ENCODE peak calls at places on chromosomes 6 and 20, in four cellular contexts. W is foreskin keratinocyte, E is ovary, T is OCI-LY7. F is an unnamed sample.

GRCh38 chr20:50322703-50323131 is 132.1 kb downstream of the CEBPB start:
- DNase-seq in T (no peak), E (no peak), W (no peak), F (no peak)

GRCh38 chr6:115441671-115442070 is 619.0 kb downstream of the FRK start:
- DNase-seq in E (no peak), W (no peak), T (no peak), F (no peak)

GRCh38 chr6:1482381-1483166 is 93.2 kb downstream of the FOXF2 start:
- DNase-seq in T (peak), E (no peak), W (peak), F (peak)

GRCh38 chr6:167907837-167908681 is 81.3 kb downstream of the AFDN start:
- DNase-seq in T (peak), W (peak), E (no peak), F (no peak)

GRCh38 chr20:57391439-57392129 is 388 bp downstream of the RBM38 start:
- DNase-seq in W (no peak), E (peak), T (peak), F (peak)

GRCh38 chr6:139825935-139826374 is 451.5 kb upstream of the CITED2 start:
- DNase-seq in E (no peak), W (no peak), T (no peak), F (no peak)

GRCh38 chr20:54140927-54141566 is 32.7 kb downstream of the CYP24A1 start:
- DNase-seq in T (no peak), W (peak), E (no peak), F (no peak)

GRCh38 chr6:74969591-74970267 is 236.1 kb downstream of the COL12A1 start:
- DNase-seq in E (no peak), T (no peak), W (no peak), F (no peak)

GRCh38 chr6:138724015-138724414 is 49.6 kb upstream of the CCDC28A start:
- DNase-seq in T (no peak), W (no peak), E (no peak), F (no peak)

GRCh38 chr6:130968486-130968885 is 94.6 kb downstream of the EPB41L2 start:
- DNase-seq in W (no peak), E (no peak), T (no peak), F (no peak)

GRCh38 chr20:37627060-37627766 is 66.6 kb upstream of the CTNNBL1 start:
- DNase-seq in W (peak), T (peak), E (peak), F (peak)

GRCh38 chr6:111745186-111745585 is 128.1 kb downstream of the FYN start:
- DNase-seq in E (no peak), W (peak), T (no peak), F (no peak)

GRCh38 chr6:25993038-25993684 is 30.6 kb downstream of the TRIM38 start:
- DNase-seq in T (no peak), E (no peak), W (no peak), F (no peak)
- TF ChIP-seq CTCF in T (peak), E (no peak), W (no peak), F (no peak)

GRCh38 chr20:41394081-41394480 is 27.5 kb upstream of the EMILIN3 start:
- DNase-seq in W (no peak), E (no peak), T (no peak), F (no peak)
- TF ChIP-seq CTCF in W (no peak), E (no peak), T (no peak), F (no peak)

DNA sequence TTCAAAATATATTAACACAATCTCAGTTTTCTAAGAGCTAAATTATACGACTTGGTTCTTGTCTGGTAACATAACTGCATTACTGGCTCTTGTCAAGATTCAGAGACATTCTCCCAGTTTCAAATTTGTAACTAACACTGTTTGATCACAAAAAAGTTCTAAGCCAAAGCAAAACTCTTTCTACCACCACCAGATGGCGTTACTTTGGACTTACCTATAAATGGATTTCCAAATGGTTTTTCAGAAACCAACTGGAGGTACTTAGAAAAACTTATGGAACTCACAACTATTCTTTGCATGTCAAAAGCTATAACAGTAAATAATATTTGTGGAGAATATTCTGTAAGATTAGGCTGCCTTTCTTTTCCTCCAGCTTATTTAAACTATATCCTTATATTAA is 34.2 kb upstream of the GFRAL start:
- DNase-seq in W (peak), T (peak), E (no peak), F (peak)
- TF ChIP-seq CTCF in W (peak), T (peak), E (no peak), F (no peak)

GRCh38 chr6:166514196-166514595 is 72.3 kb downstream of the RAMACL start:
- DNase-seq in W (no peak), E (no peak), T (no peak), F (no peak)
- TF ChIP-seq CTCF in W (peak), E (no peak), T (no peak), F (no peak)

GRCh38 chr6:31560697-31561058 is 11.4 kb upstream of the LTA start:
- DNase-seq in E (no peak), T (no peak), W (no peak), F (no peak)

GRCh38 chr6:31558318-31558625 is 10.9 kb downstream of the NFKBIL1 start:
- DNase-seq in E (no peak), T (no peak), W (no peak), F (no peak)

GRCh38 chr6:31559606-31559957 is 12.2 kb downstream of the NFKBIL1 start:
- DNase-seq in E (no peak), W (no peak), T (no peak), F (no peak)

GRCh38 chr6:31558631-31559500 is 11.5 kb downstream of the NFKBIL1 start:
- DNase-seq in E (no peak), T (peak), W (no peak), F (peak)

GRCh38 chr6:31559958-31560696 is 12.0 kb upstream of the LTA start:
- DNase-seq in W (no peak), T (peak), E (no peak), F (peak)
- TF ChIP-seq CTCF in W (no peak), T (no peak), E (no peak), F (no peak)

DNA sequence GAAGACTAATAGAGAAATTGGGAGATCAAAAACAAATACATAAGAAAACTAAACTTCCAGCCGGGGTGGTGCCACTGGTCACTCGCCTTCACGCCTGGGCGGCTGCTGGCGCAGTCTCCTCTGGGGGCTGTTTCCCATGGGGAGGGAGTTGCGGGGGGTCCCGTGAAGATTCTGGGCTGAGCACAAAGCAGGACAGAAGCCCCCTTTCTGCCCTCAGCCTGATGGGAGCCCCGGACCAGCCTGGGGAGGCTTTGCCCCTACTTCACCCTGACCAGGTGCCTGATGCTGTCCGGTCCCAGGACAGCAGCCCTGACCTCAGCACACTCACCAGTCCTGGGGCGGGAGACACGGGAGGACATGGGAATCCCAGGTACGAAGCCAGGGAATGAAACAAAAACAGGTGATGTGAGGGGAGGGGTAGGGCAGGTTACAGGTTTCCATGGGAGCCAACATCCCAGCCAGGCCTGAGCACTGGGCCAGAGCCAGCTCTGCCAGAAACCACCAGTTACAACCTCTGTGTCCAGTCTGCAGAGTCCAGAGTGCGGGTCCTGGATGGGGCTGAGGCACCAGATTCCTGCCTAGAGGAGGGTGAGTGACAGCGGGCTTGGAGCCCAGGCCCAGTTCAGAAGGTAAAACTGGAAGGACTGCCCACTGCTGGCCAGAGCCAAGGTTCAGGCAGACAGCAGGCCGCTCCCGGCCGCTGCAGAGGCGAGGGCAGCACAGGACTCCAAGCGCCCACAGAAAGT is 326.4 kb downstream of the TAF4 start:
- DNase-seq in W (no peak), T (no peak), E (no peak), F (no peak)
- TF ChIP-seq CTCF in W (no peak), T (no peak), E (no peak), F (no peak)

DNA sequence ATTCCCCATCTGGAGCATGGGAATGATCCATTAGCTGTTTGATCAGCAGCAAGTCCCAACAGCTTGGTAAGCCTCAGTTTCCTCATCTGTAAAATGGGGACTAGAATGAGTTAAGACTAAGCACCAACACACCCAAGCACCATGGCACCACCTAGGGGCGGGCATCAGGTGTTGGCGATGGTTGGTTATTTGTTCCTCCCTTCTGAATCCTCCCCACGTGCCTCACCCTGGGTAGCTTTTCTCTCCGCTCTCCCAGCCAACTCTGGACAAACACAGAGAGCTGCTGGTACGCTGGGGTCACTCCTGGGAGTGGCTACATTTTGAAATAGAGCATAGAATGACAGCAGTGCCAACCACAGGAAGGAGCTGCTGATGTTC is 13.3 kb upstream of the ITPR3 start:
- DNase-seq in T (peak), W (no peak), E (no peak), F (peak)
- TF ChIP-seq CTCF in T (peak), W (peak), E (no peak), F (peak)

F was measured in GM13976.